ENCODE peak calls at places on chromosomes 2 and 18, in seven cellular contexts. Q is A549, R is suprapubic skin, I is H1, C is tibial artery, V is cardiac muscle cell, B is RWPE1. H is an unnamed sample.
A peak's percentile ranks its signal among the peaks of the same experiment; 100 is the strongest.

GRCh38 chr2:39127973-39128372 is 7.1 kb upstream of the SOS1 start:
- DNase-seq in Q (no peak), R (no peak), I (no peak), C (no peak), V (no peak), B (no peak), H (no peak)

GRCh38 chr2:147026664-147027278 is 818.1 kb upstream of the ACVR2A start:
- DNase-seq in Q (no peak), R (no peak), I (no peak), C (no peak), V (no peak), B (peak; percentile 25), H (no peak)

GRCh38 chr2:201950606-201951005 is 83.0 kb upstream of the FZD7 start:
- DNase-seq in Q (no peak), R (no peak), I (no peak), C (no peak), V (no peak), B (no peak), H (no peak)

GRCh38 chr2:173963817-173964564 is 1.2 kb downstream of the SP3 start:
- DNase-seq in Q (peak; percentile 61), R (peak; percentile 95), I (peak; percentile 63), C (peak; percentile 89), V (peak; percentile 90), B (peak; percentile 80), H (no peak)

GRCh38 chr2:223884399-223884798 is 47.0 kb upstream of the AP1S3 start:
- DNase-seq in Q (no peak), R (no peak), I (no peak), C (no peak), V (no peak), B (no peak), H (no peak)

GRCh38 chr18:25614168-25614567 is 262.2 kb upstream of the ZNF521 start:
- DNase-seq in Q (no peak), R (no peak), I (no peak), C (no peak), V (no peak), B (no peak), H (no peak)

GRCh38 chr2:54122939-54123338 is 7.5 kb downstream of the ACYP2 start:
- DNase-seq in Q (peak; percentile 24), R (no peak), I (no peak), C (no peak), V (no peak), B (peak; percentile 64), H (no peak)

GRCh38 chr2:107684421-107684820 is 142.3 kb upstream of the RGPD4 start:
- DNase-seq in Q (no peak), R (no peak), I (no peak), C (no peak), V (no peak), B (no peak), H (no peak)

GRCh38 chr2:55138546-55139288 is 88.5 kb upstream of the RTN4 start:
- DNase-seq in Q (no peak), R (no peak), I (no peak), C (no peak), V (no peak), B (no peak), H (no peak)

GRCh38 chr2:225771691-225772090 is 372.2 kb downstream of the NYAP2 start:
- DNase-seq in Q (no peak), R (no peak), I (no peak), C (no peak), V (no peak), B (no peak), H (no peak)

GRCh38 chr2:237726401-237726830 is 72.2 kb upstream of the RBM44 start:
- DNase-seq in Q (no peak), R (peak; percentile 34), I (no peak), C (no peak), V (no peak), B (no peak), H (peak; percentile 87)

GRCh38 chr18:11849845-11850747 is 1.1 kb upstream of the CHMP1B start:
- DNase-seq in Q (peak; percentile 36), R (peak; percentile 90), I (no peak), C (peak; percentile 71), V (peak; percentile 12), B (peak; percentile 61), H (no peak)

GRCh38 chr18:26457195-26457594 is 91.2 kb downstream of the KCTD1 start:
- DNase-seq in Q (no peak), R (no peak), I (no peak), C (no peak), V (no peak), B (no peak), H (no peak)

GRCh38 chr2:27714053-27714452 is 50.4 kb downstream of the SLC4A1AP start:
- DNase-seq in Q (no peak), R (no peak), I (no peak), C (no peak), V (no peak), B (no peak), H (no peak)

GRCh38 chr2:207073791-207074678 is 91.7 kb downstream of the KLF7 start:
- DNase-seq in Q (no peak), R (no peak), I (no peak), C (no peak), V (no peak), B (no peak), H (no peak)

GRCh38 chr18:54585743-54586142 is 5.3 kb upstream of the DYNAP start:
- DNase-seq in Q (no peak), R (no peak), I (no peak), C (no peak), V (no peak), B (no peak), H (no peak)

GRCh38 chr18:74652392-74652988 is 54.8 kb downstream of the ZNF407 start:
- DNase-seq in Q (peak; percentile 19), R (no peak), I (no peak), C (no peak), V (peak; percentile 65), B (peak; percentile 45), H (no peak)

GRCh38 chr2:84077504-84077903 is 381.6 kb downstream of the SUCLG1 start:
- DNase-seq in Q (no peak), R (no peak), I (no peak), C (no peak), V (peak; percentile 51), B (peak; percentile 11), H (peak; percentile 18)

DNA sequence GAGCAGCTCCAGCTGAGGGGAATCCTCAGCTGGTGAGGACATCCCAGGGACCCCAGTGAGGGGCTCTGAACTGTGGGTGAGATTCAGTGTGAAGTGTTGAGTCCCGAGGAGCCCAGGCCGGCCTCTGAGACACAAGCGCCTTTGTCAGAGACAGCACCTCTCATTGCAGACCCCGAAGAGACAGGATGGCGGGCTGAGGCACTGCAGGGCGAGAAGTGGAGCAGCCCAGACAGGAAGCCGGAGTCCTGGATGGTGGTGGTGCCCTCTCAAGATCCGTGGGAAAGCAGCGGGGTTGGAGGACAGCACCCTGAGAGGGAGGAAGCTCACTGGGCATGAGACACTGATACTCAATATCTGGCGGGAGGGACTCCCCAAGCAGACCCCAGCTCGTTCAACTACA is 49.1 kb upstream of the ID2 start:
- DNase-seq in Q (no peak), R (no peak), I (no peak), C (no peak), V (no peak), B (no peak), H (no peak)
- TF ChIP-seq CTCF in Q (no peak), R (no peak), I (no peak), C (no peak), V (no peak), B (no peak), H (no peak)

GRCh38 chr2:122239440-122239839 is 484.0 kb downstream of the TSN start:
- DNase-seq in Q (no peak), R (no peak), I (no peak), C (no peak), V (no peak), B (no peak), H (no peak)
- TF ChIP-seq CTCF in Q (no peak), R (no peak), I (peak; percentile 33), C (no peak), V (no peak), B (no peak), H (no peak)

GRCh38 chr18:63120541-63121059 is 199.0 kb downstream of the BCL2 start:
- DNase-seq in Q (no peak), R (no peak), I (no peak), C (no peak), V (no peak), B (no peak), H (no peak)

GRCh38 chr18:63113899-63114565 is 205.5 kb downstream of the BCL2 start:
- DNase-seq in Q (no peak), R (no peak), I (no peak), C (no peak), V (no peak), B (no peak), H (no peak)

GRCh38 chr18:63119647-63120046 is 199.9 kb downstream of the BCL2 start:
- DNase-seq in Q (peak; percentile 12), R (no peak), I (peak; percentile 3), C (no peak), V (no peak), B (peak; percentile 33), H (no peak)
- TF ChIP-seq CTCF in Q (peak; percentile 31), R (peak; percentile 24), I (peak; percentile 71), C (peak; percentile 43), V (peak; percentile 31), B (peak; percentile 62), H (peak; percentile 83)

DNA sequence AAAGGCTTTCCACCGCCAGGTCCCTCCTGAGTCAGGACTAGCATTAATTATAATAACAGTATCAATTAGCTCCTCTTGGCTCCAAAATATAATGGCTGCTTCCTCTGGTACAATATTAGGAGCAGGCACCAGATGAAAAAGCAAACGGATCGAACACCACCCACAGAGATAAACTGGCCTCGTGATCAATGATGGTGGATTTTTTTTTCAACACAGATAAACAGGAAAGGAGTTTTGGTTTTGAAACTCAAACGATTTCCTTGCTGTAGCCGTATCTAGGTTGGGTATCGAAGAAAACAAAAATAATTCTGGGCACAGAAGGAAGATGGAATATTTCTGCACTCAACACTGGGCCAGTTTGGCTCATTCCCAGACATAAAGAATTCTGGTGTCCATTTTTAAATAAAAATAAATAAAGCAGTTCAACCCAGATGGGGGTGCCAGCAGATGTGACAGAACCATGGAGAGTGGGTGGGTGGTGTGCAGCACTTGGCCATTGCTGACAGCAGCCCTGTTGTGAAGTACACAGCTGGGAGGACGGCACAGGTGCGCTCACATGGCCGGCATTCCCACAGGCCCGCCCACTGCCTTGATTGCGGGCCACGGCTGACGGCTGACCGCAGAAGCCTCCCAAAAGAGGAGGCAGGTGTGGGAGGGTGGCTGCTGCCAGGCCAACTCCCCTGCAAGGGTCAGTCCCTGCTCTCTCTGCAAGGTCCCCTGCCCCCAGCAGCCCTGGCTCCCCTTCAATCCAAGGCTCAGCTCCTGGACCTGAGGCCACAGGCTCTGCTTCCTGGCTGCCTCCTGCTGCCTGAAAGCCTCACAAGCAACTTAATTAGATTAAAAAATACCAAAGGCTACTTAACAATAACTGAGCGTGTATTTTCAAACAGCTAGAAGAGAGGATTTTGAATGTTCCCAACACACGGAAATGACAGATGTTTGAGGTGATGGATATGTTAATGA is 351.9 kb upstream of the ID2 start:
- DNase-seq in Q (no peak), R (no peak), I (no peak), C (no peak), V (no peak), B (no peak), H (no peak)
- TF ChIP-seq CTCF in Q (no peak), R (no peak), I (no peak), C (peak; percentile 12), V (no peak), B (no peak), H (no peak)

H was measured in LNCaP clone FGC.